ENCODE peak calls at places on chromosomes 4 and X, in five cellular contexts. U is fibroblast of lung, T is left lung, Q is kidney, I is tibial artery. B is an unnamed sample. For H3K36me3, the result is how much of the 10 kb centered on the place peaks cover.

GRCh38 chr4:176964116-176964691 is 171.5 kb upstream of the VEGFC start:
- DNase-seq in I (no peak), Q (no peak), T (no peak), U (no peak), B (no peak)

GRCh38 chr4:82145850-82146249 is 227.9 kb downstream of the HNRNPD start:
- DNase-seq in T (no peak), U (no peak), Q (no peak), I (no peak), B (no peak)

GRCh38 chr4:71045256-71045655 is 51.8 kb downstream of the DCK start:
- DNase-seq in T (no peak), U (no peak), I (no peak), Q (no peak), B (no peak)

GRCh38 chrX:152810403-152810802 is 20.2 kb downstream of the CETN2 start:
- DNase-seq in I (no peak), U (no peak), Q (no peak), T (no peak), B (no peak)

GRCh38 chr4:157265281-157265680 is 44.8 kb downstream of the GRIA2 start:
- DNase-seq in I (no peak), U (peak), T (no peak), Q (no peak), B (no peak)

GRCh38 chrX:10841579-10841978 is 221.2 kb upstream of the MID1 start:
- DNase-seq in Q (no peak), T (no peak), I (no peak), U (no peak), B (no peak)

GRCh38 chr4:95377511-95377910 is 171.3 kb downstream of the UNC5C start:
- DNase-seq in I (no peak), T (no peak), Q (no peak), U (no peak), B (no peak)

GRCh38 chr4:185587444-185588161 is 52.3 kb upstream of the PDLIM3 start:
- DNase-seq in U (no peak), I (no peak), T (no peak), Q (peak), B (no peak)

GRCh38 chrX:148322906-148323305 is 177.5 kb upstream of the AFF2 start:
- DNase-seq in Q (no peak), T (no peak), I (no peak), U (no peak), B (no peak)

GRCh38 chrX:130111220-130111934 is 1.1 kb upstream of the ELF4 start:
- DNase-seq in I (no peak), U (no peak), Q (peak), T (no peak), B (peak)

GRCh38 chrX:40171513-40172168 is 73.9 kb upstream of the BCOR start:
- DNase-seq in Q (peak), U (peak), I (no peak), T (peak), B (peak)

GRCh38 chrX:113370001-113370400 is 529.4 kb upstream of the AMOT start:
- DNase-seq in I (no peak), Q (no peak), T (no peak), U (no peak), B (no peak)

GRCh38 chr4:36251983-36252382 is 7.7 kb upstream of the ARAP2 start:
- DNase-seq in I (no peak), Q (no peak), U (no peak), T (no peak), B (no peak)

GRCh38 chrX:147635186-147635585 is 276.5 kb upstream of the FMR1 start:
- DNase-seq in U (no peak), I (no peak), T (no peak), Q (no peak), B (no peak)

GRCh38 chrX:123169247-123169901 is 14.7 kb upstream of the GRIA3 start:
- DNase-seq in I (no peak), Q (no peak), T (no peak), U (peak), B (no peak)

GRCh38 chr4:119212964-119213606 is 572 bp downstream of the USP53 start:
- DNase-seq in I (peak), U (peak), Q (peak), T (peak), B (peak)

GRCh38 chr4:61831987-61832386 is 631.9 kb downstream of the ADGRL3 start:
- DNase-seq in U (no peak), Q (no peak), T (no peak), I (no peak), B (no peak)

GRCh38 chrX:97797076-97797475 is 913.4 kb downstream of the RPA4 start:
- DNase-seq in T (no peak), U (no peak), Q (no peak), I (no peak), B (no peak)

GRCh38 chr4:122764808-122765189 is 32.3 kb downstream of the BBS12 start:
- DNase-seq in U (peak), Q (no peak), T (no peak), I (no peak), B (no peak)

GRCh38 chrX:10282490-10282889 is 125.7 kb downstream of the CLCN4 start:
- DNase-seq in T (no peak), U (no peak), I (no peak), Q (no peak), B (no peak)

GRCh38 chrX:128439159-128439558 is 387.0 kb upstream of the ACTRT1 start:
- DNase-seq in T (no peak), U (no peak), Q (no peak), I (no peak), B (no peak)

GRCh38 chrX:143634701-143635442 is 1.0 kb downstream of the SLITRK4 start:
- DNase-seq in U (no peak), Q (peak), T (peak), I (no peak), B (peak)

GRCh38 chrX:133813991-133814390 is 171.4 kb downstream of the GPC3 start:
- DNase-seq in T (no peak), I (no peak), Q (no peak), U (peak), B (no peak)

GRCh38 chr4:78645853-78646757 is 94.5 kb downstream of the ANXA3 start:
- DNase-seq in U (peak), I (peak), T (no peak), Q (peak), B (peak)

GRCh38 chrX:150610446-150610845 is 42.0 kb downstream of the MTM1 start:
- DNase-seq in Q (no peak), T (no peak), U (peak), I (no peak), B (no peak)

GRCh38 chr4:174592985-174593335 is 70.7 kb upstream of the HPGD start:
- DNase-seq in U (peak), Q (no peak), T (no peak), I (no peak), B (no peak)

GRCh38 chr4:77599378-77599777 is 6.2 kb upstream of the CXCL13 start:
- DNase-seq in Q (no peak), I (no peak), T (no peak), U (peak), B (no peak)

GRCh38 chrX:16427668-16428067 is 222.3 kb upstream of the S100G start:
- DNase-seq in T (no peak), Q (no peak), I (no peak), U (no peak), B (no peak)
- H3K27ac ChIP-seq in T (no peak), Q (no peak), I (no peak), U (no peak), B (no peak)

GRCh38 chr4:1975880-1976279 is 32.9 kb downstream of the NELFA start:
- DNase-seq in U (no peak), T (no peak), I (no peak), Q (no peak), B (peak)
- H3K36me3 ChIP-seq in U (under half), T (half or more), I (half or more), Q (under half), B (under half)

GRCh38 chr4:136742330-136742729 is 790.0 kb downstream of the PCDH18 start:
- DNase-seq in Q (no peak), U (peak), I (no peak), T (no peak), B (no peak)

GRCh38 chr4:136743238-136743637 is 789.1 kb downstream of the PCDH18 start:
- DNase-seq in T (no peak), Q (no peak), I (no peak), U (no peak), B (no peak)

GRCh38 chr4:136737066-136737465 is 795.2 kb downstream of the PCDH18 start:
- DNase-seq in U (no peak), T (no peak), I (no peak), Q (no peak), B (no peak)

GRCh38 chr4:136741468-136741867 is 790.8 kb downstream of the PCDH18 start:
- DNase-seq in I (no peak), Q (no peak), U (peak), T (no peak), B (no peak)

DNA sequence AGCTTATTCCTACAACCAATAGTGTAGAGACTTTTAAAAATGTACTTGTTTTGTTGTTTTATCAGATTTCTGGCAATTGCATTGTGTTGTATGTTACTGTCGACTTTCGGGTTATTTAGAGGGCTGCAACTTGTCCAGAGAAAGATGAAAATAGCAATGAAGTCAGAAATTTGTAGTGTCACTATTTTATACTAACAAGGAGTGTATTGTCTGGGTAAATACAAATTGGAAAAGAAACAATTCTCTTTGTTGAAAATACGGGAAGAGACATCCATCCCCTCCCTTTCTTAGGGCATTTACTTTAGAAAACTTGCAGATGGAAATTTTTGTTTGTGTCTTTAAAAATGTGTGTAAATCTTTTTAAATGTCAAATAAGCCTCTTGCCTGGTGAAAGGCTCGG is 792.0 kb downstream of the PCDH18 start:
- DNase-seq in T (no peak), I (no peak), U (no peak), Q (no peak), B (no peak)
- H3K27ac ChIP-seq in T (no peak), I (no peak), U (no peak), Q (no peak), B (no peak)

DNA sequence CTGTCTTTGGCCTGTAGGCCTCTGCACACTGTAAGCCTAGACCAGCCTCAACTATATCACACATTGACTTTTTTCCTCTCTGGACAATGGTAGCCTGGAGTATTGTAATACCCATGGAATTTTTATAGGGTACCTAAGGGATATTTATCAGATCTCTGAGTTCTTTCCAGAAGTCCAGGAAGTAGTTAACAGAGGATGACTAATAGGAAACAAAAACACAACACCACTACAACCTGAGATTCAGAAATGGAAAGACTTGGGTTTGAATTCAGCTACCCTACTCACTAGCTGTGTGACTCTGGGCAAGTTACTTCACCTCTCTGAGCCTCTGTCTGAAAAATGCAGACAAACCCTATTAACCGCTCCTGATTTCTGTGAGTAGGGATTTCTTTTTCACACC is 7.7 kb upstream of the STX18 start:
- DNase-seq in T (no peak), Q (no peak), I (no peak), U (no peak), B (no peak)
- H3K36me3 ChIP-seq in T (under half), Q (under half), I (under half), U (under half), B (under half)

GRCh38 chr4:155530290-155530689 is 136.4 kb upstream of the GUCY1A1 start:
- DNase-seq in T (no peak), I (no peak), Q (no peak), U (no peak), B (no peak)

GRCh38 chr4:155529761-155530160 is 136.9 kb upstream of the GUCY1A1 start:
- DNase-seq in I (no peak), T (no peak), U (no peak), Q (no peak), B (no peak)

GRCh38 chr4:155529197-155529596 is 137.5 kb upstream of the GUCY1A1 start:
- DNase-seq in I (no peak), T (no peak), U (peak), Q (no peak), B (no peak)

GRCh38 chr4:155523358-155523757 is 143.3 kb upstream of the GUCY1A1 start:
- DNase-seq in T (no peak), U (no peak), Q (no peak), I (no peak), B (no peak)

DNA sequence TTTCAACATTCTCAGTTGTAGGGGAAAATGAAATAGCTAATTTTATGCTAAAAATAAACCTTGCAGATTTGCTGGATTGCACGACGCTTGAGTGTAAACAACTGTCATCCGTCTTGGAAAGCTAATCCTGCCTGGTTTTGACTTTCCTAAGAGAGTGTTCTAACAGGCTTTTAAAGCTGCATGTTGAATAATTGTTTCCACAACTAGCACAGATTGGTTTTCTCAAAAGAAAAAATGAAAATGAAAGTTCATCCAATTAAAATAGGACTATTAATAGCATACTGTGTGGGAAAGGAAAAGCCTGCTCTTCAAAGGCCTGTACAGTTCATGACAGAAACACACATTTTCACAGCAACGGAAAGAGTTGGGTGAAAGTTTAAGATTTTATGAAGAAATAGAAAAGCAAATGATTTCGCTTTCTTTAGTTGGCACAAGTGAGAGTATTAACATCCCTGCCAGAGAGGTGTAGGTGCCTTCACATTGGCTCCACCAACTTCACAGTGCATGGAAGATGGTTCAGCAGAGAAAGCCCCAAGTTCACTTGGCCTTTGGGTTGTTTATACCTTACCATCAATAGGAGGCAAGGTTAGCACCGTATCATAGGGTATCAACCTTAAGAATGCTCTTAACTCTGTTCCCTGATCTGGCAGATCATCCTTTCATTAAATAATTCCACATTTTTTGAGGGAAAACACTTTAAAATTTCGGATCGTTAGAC is 140.0 kb upstream of the GUCY1A1 start:
- DNase-seq in T (no peak), I (no peak), Q (no peak), U (no peak), B (no peak)
- H3K27ac ChIP-seq in T (peak), I (peak), Q (peak), U (peak), B (peak)

DNA sequence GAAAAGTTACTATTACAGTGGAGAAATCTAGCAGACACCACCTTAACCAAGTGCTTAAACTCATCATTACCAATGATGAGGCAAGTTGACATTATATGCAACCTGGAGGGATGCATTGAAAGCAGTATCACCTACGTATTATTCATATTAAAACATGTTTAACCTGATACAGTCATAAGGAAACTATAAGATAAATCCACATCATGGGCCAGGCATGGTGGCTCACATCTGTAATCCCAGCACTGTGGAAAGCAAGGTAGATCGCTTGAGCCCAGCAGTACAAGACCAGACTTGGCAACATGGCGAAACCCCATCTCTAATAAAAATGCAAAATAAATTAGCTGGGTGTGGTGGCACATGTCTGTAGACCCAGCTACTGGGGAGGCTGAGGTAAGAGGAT is 22.3 kb upstream of the INTU start:
- DNase-seq in I (no peak), Q (no peak), U (no peak), T (no peak), B (no peak)
- H3K36me3 ChIP-seq in I (under half), Q (under half), U (under half), T (under half), B (under half)

GRCh38 chr4:86961605-86962295 is 26.9 kb downstream of the AFF1 start:
- DNase-seq in I (no peak), U (peak), T (no peak), Q (no peak), B (no peak)
- H3K27ac ChIP-seq in I (peak), U (no peak), T (peak), Q (no peak), B (no peak)

DNA sequence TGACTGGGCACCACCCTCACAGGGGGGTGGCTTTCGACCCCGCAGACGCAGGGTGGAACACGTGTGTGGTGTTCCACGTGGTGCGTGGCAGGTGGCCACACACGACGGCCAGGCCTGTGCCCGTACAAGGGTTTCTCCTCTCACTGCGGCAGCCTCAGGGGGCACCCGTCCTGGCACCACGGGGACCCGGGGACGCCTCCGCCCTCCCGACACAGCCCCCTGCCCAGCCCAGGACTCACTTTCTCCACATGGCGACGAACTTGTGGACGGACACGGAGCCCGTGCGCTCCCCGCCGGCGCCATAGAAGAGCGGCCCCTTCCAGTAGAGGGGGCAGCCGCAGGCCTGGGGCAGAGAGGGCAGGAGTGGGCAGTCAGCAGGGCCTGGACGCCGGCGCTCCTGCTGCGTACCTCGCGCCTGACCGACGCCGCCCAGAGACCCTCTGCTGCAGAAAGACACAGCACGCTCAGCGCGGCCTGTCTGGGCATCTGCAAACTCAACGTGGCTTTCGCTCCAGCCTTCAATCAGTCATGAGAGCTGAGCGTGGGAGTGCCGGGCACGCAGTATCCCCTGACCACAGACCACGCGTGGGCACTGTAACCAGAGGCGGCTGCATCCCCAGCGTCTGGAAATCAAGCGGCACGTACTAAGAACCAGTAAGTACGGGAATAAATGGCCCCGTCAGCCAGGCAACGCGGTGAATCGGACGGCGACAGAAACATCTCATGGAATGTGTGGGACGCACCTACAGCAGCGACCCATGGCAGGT is 28.9 kb upstream of the GTPBP6 start:
- DNase-seq in U (no peak), Q (peak), I (no peak), T (peak), B (peak)
- H3K36me3 ChIP-seq in U (under half), Q (under half), I (under half), T (under half), B (under half)

GRCh38 chrX:1516596-1517104 is 20.3 kb downstream of the P2RY8 start:
- DNase-seq in T (no peak), I (peak), U (no peak), Q (no peak), B (no peak)

GRCh38 chrX:1520350-1520749 is 16.6 kb downstream of the P2RY8 start:
- DNase-seq in U (no peak), Q (no peak), I (no peak), T (no peak), B (no peak)

GRCh38 chrX:1521459-1521956 is 15.5 kb downstream of the P2RY8 start:
- DNase-seq in U (no peak), T (no peak), Q (no peak), I (peak), B (no peak)

GRCh38 chrX:1519022-1519497 is 17.9 kb downstream of the P2RY8 start:
- DNase-seq in U (no peak), Q (no peak), I (no peak), T (no peak), B (no peak)

GRCh38 chrX:1518512-1518911 is 18.5 kb downstream of the P2RY8 start:
- DNase-seq in I (no peak), U (no peak), T (no peak), Q (no peak), B (no peak)
- H3K27ac ChIP-seq in I (no peak), U (no peak), T (no peak), Q (no peak), B (no peak)

GRCh38 chr4:3514806-3515421 is 17.3 kb downstream of the LRPAP1 start:
- DNase-seq in T (peak), Q (peak), I (no peak), U (no peak), B (peak)

GRCh38 chr4:3517731-3518510 is 14.3 kb downstream of the LRPAP1 start:
- DNase-seq in U (no peak), T (peak), Q (peak), I (peak), B (peak)

GRCh38 chr4:3516836-3517730 is 15.1 kb downstream of the LRPAP1 start:
- DNase-seq in Q (peak), U (no peak), I (peak), T (peak), B (peak)

GRCh38 chr4:3515646-3516045 is 16.6 kb downstream of the LRPAP1 start:
- DNase-seq in T (peak), Q (peak), U (no peak), I (no peak), B (peak)

GRCh38 chr4:3516061-3516835 is 16.0 kb downstream of the LRPAP1 start:
- DNase-seq in Q (peak), T (peak), U (no peak), I (no peak), B (no peak)
- H3K36me3 ChIP-seq in Q (half or more), T (half or more), U (under half), I (half or more), B (under half)